ENCODE peak calls at places on chromosome 21, in five cellular contexts. V is A549, J is IMR-90, L is HepG2, B is K562. P is an unnamed sample. For H3K9me3, the result is how much of the 10 kb centered on the place peaks cover.

GRCh38 chr21:41653944-41654625 is 112.8 kb downstream of the RIPK4 start:
- DNase-seq in J (peak), V (no peak), B (no peak), L (no peak), P (no peak)

GRCh38 chr21:35922618-35923017 is 137.7 kb downstream of the SETD4 start:
- DNase-seq in J (peak), V (no peak), B (no peak), L (no peak), P (no peak)

GRCh38 chr21:35401476-35401875 is 352.4 kb upstream of the RUNX1 start:
- DNase-seq in J (peak), B (no peak), L (no peak), V (no peak), P (no peak)

GRCh38 chr21:31142600-31142999 is 104.3 kb upstream of the KRTAP19-8 start:
- DNase-seq in L (no peak), V (no peak), J (no peak), B (no peak), P (no peak)

GRCh38 chr21:42063578-42064521 is 7.3 kb upstream of the UMODL1 start:
- DNase-seq in B (no peak), J (no peak), L (no peak), V (no peak), P (no peak)

GRCh38 chr21:34204021-34204420 is 130.6 kb downstream of the MRPS6 start:
- DNase-seq in L (no peak), J (no peak), V (no peak), B (no peak), P (no peak)

GRCh38 chr21:25097648-25098047 is 509.6 kb downstream of the MRPL39 start:
- DNase-seq in B (no peak), J (no peak), V (no peak), L (no peak), P (no peak)

GRCh38 chr21:24856326-24856725 is 751.0 kb downstream of the MRPL39 start:
- DNase-seq in V (no peak), B (no peak), J (no peak), L (no peak), P (no peak)

DNA sequence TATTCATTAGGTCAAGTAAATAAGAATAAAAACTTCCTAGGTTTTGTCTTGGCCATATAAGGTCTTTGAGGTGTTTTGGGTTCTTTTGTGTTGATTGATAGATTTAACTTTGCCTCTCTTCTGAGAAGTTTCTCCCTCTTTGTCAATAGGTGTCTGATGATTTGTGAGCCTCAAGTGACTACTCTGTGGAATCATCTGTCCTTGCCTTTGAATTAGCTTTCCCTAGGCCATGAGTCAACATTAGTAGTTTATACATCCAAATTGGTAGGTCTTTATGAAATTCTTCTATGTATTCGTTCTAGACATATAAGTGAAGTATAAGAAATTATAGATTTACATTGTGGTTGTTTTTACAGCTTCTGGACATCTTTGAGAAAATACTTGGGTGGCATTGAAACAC is 864.4 kb downstream of the USP25 start:
- DNase-seq in J (peak), B (no peak), L (no peak), V (no peak), P (no peak)
- TF ChIP-seq MAFK in J (no peak), B (no peak), L (no peak), V (no peak), P (no peak)

DNA sequence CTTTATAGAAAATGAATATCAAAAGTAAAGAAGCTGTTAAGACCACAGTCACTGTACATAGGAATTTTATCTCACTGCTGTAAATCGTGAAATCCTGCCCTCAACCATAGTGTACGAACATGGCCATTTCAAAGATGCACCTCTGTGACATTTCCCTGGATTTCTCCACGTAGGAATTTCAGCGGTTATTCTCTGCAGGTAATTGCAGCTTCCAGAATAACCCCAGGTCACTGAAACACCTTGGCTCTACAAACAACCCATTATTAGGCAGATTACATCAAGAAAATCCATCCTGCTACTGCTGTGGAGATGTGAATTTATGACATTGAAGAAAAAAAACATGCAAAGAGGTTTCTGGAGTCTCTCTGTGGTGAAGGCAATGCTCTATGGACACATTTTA is 196.2 kb upstream of the USP25 start:
- DNase-seq in L (no peak), V (no peak), J (no peak), B (no peak), P (no peak)
- H3K9me3 ChIP-seq in L (under half), V (under half), J (under half), B (under half), P (under half)

DNA sequence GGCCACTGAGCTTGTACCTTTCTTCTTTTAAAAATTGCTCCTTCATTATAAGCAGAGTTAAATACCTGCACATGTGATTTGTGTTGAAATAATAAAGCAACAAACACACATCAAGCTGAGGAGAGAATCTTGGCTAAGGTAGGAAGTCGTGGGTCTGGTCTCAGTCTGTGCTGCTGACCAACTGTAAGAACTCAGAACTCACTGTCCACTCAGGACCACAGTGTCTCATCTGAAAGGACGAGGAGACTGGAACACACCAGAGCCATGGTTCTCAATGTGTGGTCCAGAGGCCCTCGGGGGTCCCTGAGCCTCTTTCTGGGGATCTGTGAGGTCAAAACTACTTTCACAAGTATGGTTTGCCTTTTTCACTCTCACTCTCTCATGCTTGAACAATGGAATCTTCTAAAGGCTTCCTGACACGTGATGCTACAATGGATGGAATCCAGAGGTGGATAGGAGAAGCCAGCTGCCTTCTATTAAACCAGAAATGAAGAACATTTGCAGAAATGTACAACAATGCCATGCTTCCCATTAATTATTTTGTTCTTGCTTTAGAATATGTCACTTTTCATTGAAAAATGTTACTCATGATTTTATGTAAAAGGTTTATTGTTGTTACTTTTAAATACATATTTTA is 17.3 kb upstream of the ETS2 start:
- DNase-seq in V (no peak), L (peak), J (no peak), B (no peak), P (no peak)
- TF ChIP-seq MAFK in V (no peak), L (no peak), J (no peak), B (no peak), P (no peak)

DNA sequence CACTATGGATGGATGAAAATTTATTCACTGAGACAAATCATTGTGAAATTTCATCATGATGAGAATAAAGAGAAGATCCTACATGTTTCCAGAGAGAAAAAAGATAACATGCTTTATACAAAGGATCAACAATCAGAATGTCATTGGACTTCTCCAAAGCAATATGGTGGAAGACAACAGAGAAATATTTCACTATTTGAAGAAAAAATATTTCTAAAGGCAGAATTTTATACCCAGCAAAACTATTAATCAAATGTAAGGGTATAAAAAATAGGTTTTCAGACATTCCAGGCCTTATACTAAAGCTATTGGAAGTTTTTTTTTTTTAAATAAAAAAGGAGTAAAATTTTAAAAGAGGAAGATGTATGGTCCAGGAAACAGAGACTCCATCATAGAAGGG is 100.6 kb upstream of the OLIG2 start:
- DNase-seq in L (no peak), B (no peak), V (no peak), J (no peak), P (no peak)
- H3K9me3 ChIP-seq in L (under half), B (under half), V (under half), J (under half), P (under half)

DNA sequence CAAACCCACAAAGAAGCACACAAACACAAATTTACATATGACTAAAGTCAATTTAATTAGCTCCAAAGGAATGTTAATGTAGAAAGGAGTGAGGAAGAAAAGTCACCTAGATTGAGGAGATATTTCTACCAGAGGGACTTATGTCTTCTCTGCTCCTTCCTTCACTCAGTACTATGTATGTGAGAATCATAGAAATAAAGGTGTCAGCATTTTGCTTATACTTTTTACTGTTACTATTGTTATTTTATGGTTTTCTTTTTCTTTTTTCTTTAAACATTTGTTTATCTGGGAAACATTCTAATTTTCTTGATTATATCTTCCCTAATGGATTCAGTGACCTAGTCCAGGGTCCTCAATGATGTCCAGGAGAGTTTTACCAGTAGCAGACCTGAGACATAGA is 511.9 kb upstream of the NCAM2 start:
- DNase-seq in L (no peak), B (no peak), J (no peak), V (no peak), P (no peak)
- TF ChIP-seq MAFK in L (peak), B (no peak), J (peak), V (no peak), P (no peak)

GRCh38 chr21:45776971-45777370 is 133.4 kb downstream of the PCBP3 start:
- DNase-seq in J (no peak), V (no peak), L (no peak), B (no peak), P (no peak)
- H3K9me3 ChIP-seq in J (under half), V (under half), L (under half), B (under half), P (under half)

GRCh38 chr21:23016617-23017016 is 2018.4 kb downstream of the NCAM2 start:
- DNase-seq in V (no peak), J (no peak), B (no peak), L (no peak), P (peak)
- TF ChIP-seq MAFK in V (no peak), J (no peak), B (no peak), L (no peak), P (no peak)

DNA sequence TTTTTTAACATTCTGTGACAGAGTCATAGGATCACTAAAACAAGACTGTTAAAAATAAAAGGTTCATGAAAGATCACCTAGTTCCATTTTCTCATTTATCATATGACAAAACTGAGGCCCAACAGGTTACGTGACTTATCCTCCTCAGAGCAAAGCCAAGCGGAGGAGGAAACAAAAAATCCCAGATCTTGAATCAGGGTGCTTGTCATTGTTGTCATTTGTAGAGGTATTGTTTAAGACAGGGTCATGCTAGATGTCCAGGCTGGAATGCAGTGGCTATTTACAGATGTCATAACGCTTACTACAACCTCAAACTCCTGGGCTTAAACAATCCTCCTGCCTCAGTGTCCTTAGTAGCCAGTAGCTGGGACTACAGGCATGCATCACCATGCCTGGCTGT is 293.2 kb downstream of the DSCAM start:
- DNase-seq in L (no peak), V (no peak), J (no peak), B (no peak), P (no peak)
- H3K9me3 ChIP-seq in L (half or more), V (under half), J (under half), B (under half), P (under half)